ENCODE peak calls at places on chromosomes 4 and X, in four cellular contexts. K, N, V and D are unnamed samples.

GRCh38 chr4:112153222-112153791 is 8.1 kb downstream of the FAM241A start:
- DNase-seq in V (no peak), K (no peak), N (no peak), D (no peak)

GRCh38 chr4:164204434-164204833 is 549.5 kb upstream of the SMIM31 start:
- DNase-seq in V (no peak), K (peak), N (peak), D (peak)

GRCh38 chr4:119238068-119238722 is 25.7 kb downstream of the USP53 start:
- DNase-seq in V (no peak), N (no peak), K (no peak), D (no peak)

GRCh38 chr4:9608300-9608699 is 164.1 kb downstream of the DEFB131A start:
- DNase-seq in V (no peak), K (no peak), N (no peak), D (no peak)

GRCh38 chrX:66200855-66201795 is 37.1 kb downstream of the HEPH start:
- DNase-seq in V (no peak), N (peak), K (no peak), D (peak)

GRCh38 chr4:177696438-177696966 is 254.3 kb upstream of the AGA start:
- DNase-seq in N (no peak), K (no peak), V (no peak), D (peak)

GRCh38 chr4:77202491-77202890 is 45.5 kb downstream of the CCNG2 start:
- DNase-seq in K (peak), N (no peak), V (no peak), D (peak)

GRCh38 chrX:133670394-133670793 is 255.1 kb upstream of the GPC4 start:
- DNase-seq in K (peak), V (no peak), N (peak), D (peak)

GRCh38 chr4:8683462-8683861 is 90.9 kb downstream of the CPZ start:
- DNase-seq in K (no peak), N (no peak), V (no peak), D (no peak)

GRCh38 chr4:89724716-89725115 is 112.2 kb downstream of the SNCA start:
- DNase-seq in K (no peak), V (no peak), N (peak), D (no peak)

GRCh38 chr4:176838611-176839411 is 46.1 kb upstream of the VEGFC start:
- DNase-seq in V (no peak), K (no peak), N (peak), D (no peak)

GRCh38 chr4:189305500-189305899 is 635.2 kb upstream of the FRG1 start:
- DNase-seq in N (no peak), V (no peak), K (no peak), D (no peak)

GRCh38 chr4:123443401-123444297 is 47.1 kb downstream of the SPRY1 start:
- DNase-seq in N (no peak), K (no peak), V (no peak), D (no peak)

GRCh38 chr4:119735136-119735770 is 106.6 kb upstream of the PDE5A start:
- DNase-seq in N (peak), V (no peak), K (no peak), D (peak)

GRCh38 chr4:137408527-137409177 is 123.6 kb downstream of the PCDH18 start:
- DNase-seq in V (no peak), N (no peak), K (no peak), D (peak)

GRCh38 chr4:69239092-69239491 is 24.5 kb upstream of the UGT2B11 start:
- DNase-seq in V (no peak), K (no peak), N (no peak), D (no peak)

GRCh38 chrX:45803383-45803921 is 602.8 kb upstream of the DIPK2B start:
- DNase-seq in K (no peak), V (no peak), N (peak), D (no peak)

GRCh38 chrX:150731795-150732194 is 38.6 kb downstream of the MTMR1 start:
- DNase-seq in K (no peak), V (no peak), N (peak), D (no peak)

GRCh38 chrX:68842781-68843581 is 14.2 kb downstream of the EFNB1 start:
- DNase-seq in V (no peak), K (no peak), N (no peak), D (no peak)

GRCh38 chrX:115459883-115460564 is 101.0 kb upstream of the PLS3 start:
- DNase-seq in K (no peak), V (no peak), N (peak), D (no peak)

GRCh38 chrX:103503853-103504207 is 15.5 kb downstream of the RAB40A start:
- DNase-seq in N (no peak), V (no peak), K (no peak), D (no peak)

GRCh38 chrX:68832101-68832416 is 3.2 kb downstream of the EFNB1 start:
- DNase-seq in K (no peak), V (no peak), N (peak), D (peak)

GRCh38 chr4:118280501-118281218 is 72.1 kb downstream of the PRSS12 start:
- DNase-seq in K (peak), N (peak), V (peak), D (peak)

GRCh38 chr4:140736669-140737343 is 19.4 kb downstream of the TBC1D9 start:
- DNase-seq in V (no peak), N (peak), K (no peak), D (no peak)

GRCh38 chr4:182413550-182413949 is 170.3 kb downstream of the TENM3 start:
- DNase-seq in V (no peak), K (no peak), N (no peak), D (no peak)

GRCh38 chrX:67570839-67571238 is 27.0 kb downstream of the AR start:
- DNase-seq in V (no peak), N (no peak), K (no peak), D (no peak)

GRCh38 chr4:60962286-60962685 is 237.8 kb upstream of the ADGRL3 start:
- DNase-seq in V (no peak), N (no peak), K (no peak), D (no peak)

GRCh38 chr4:19772581-19772980 is 479.1 kb upstream of the SLIT2 start:
- DNase-seq in K (no peak), N (no peak), V (no peak), D (no peak)

GRCh38 chr4:174324725-174325124 is 41.0 kb downstream of the CEP44 start:
- DNase-seq in K (no peak), N (peak), V (no peak), D (no peak)

GRCh38 chr4:126799971-126800722 is 832.6 kb upstream of the INTU start:
- DNase-seq in N (peak), V (no peak), K (no peak), D (peak)

GRCh38 chrX:48076343-48076742 is 4.9 kb upstream of the ZNF630 start:
- DNase-seq in K (no peak), V (no peak), N (no peak), D (no peak)

GRCh38 chr4:127357765-127358164 is 275.0 kb upstream of the INTU start:
- DNase-seq in V (no peak), K (no peak), N (no peak), D (no peak)

GRCh38 chr4:183182873-183183725 is 84.0 kb downstream of the WWC2 start:
- DNase-seq in K (peak), V (no peak), N (peak), D (peak)

GRCh38 chr4:89586864-89587263 is 250.1 kb downstream of the SNCA start:
- DNase-seq in K (no peak), N (peak), V (no peak), D (no peak)

GRCh38 chrX:46029777-46030176 is 515.4 kb downstream of the ZNF674 start:
- DNase-seq in N (no peak), V (no peak), K (no peak), D (no peak)

GRCh38 chr4:53012738-53013137 is 150.6 kb downstream of the RASL11B start:
- DNase-seq in N (peak), V (no peak), K (no peak), D (peak)

GRCh38 chr4:26860922-26861433 is 337 bp downstream of the STIM2 start:
- DNase-seq in N (peak), K (peak), V (peak), D (peak)

GRCh38 chr4:78584863-78585576 is 33.5 kb downstream of the ANXA3 start:
- DNase-seq in K (no peak), N (peak), V (no peak), D (no peak)